ENCODE peak calls at places on chromosomes 1 and 21, in ten cellular contexts. W is right atrium auricular region; U is fibroblast of mammary gland; D is foreskin fibroblast; R is GM23338; P is MM.1S; Q is CD8-positive, alpha-beta T cell; O is HFF-Myc; N is GM12878; Y is esophagus muscularis mucosa. J is an unnamed sample.
A peak's percentile ranks its signal among the peaks of the same experiment; 100 is the strongest.

GRCh38 chr1:198676253-198676652 is 37.4 kb downstream of the PTPRC start:
- DNase-seq in O (no peak), U (no peak), Y (no peak), R (no peak), W (no peak), P (no peak), N (no peak), Q (no peak), D (no peak), J (no peak)

GRCh38 chr1:3638027-3638426 is 11.9 kb downstream of the WRAP73 start:
- DNase-seq in Q (no peak), U (no peak), R (no peak), D (no peak), Y (no peak), P (no peak), O (no peak), N (no peak), W (no peak), J (no peak)

GRCh38 chr21:32916522-32917099 is 109.1 kb upstream of the OLIG2 start:
- DNase-seq in W (no peak), Y (no peak), P (peak; percentile 37), U (peak; percentile 5), Q (no peak), R (peak; percentile 37), O (no peak), D (no peak), N (no peak), J (no peak)

GRCh38 chr1:241323510-241323909 is 33.5 kb downstream of the RGS7 start:
- DNase-seq in Q (no peak), R (peak; percentile 83), Y (no peak), P (peak; percentile 51), O (peak; percentile 33), D (peak; percentile 32), N (no peak), U (peak; percentile 56), W (no peak), J (no peak)

GRCh38 chr1:209883341-209883971 is 54.6 kb upstream of the SYT14 start:
- DNase-seq in R (no peak), N (no peak), O (no peak), D (peak; percentile 62), P (no peak), Q (no peak), Y (peak; percentile 3), W (no peak), U (peak; percentile 79), J (no peak)

GRCh38 chr1:93433407-93433961 is 14.4 kb upstream of the FNBP1L start:
- DNase-seq in N (no peak), P (no peak), Q (no peak), Y (no peak), W (no peak), D (no peak), R (peak; percentile 51), U (no peak), O (no peak), J (no peak)

GRCh38 chr1:70333245-70333644 is 21.3 kb downstream of the ANKRD13C start:
- DNase-seq in Y (no peak), D (no peak), P (no peak), Q (no peak), U (no peak), N (no peak), R (no peak), O (no peak), W (no peak), J (no peak)

GRCh38 chr1:181142096-181143043 is 53.9 kb downstream of the IER5 start:
- DNase-seq in R (peak; percentile 94), D (peak; percentile 81), P (peak; percentile 85), U (peak; percentile 87), N (no peak), Y (peak; percentile 96), Q (peak; percentile 84), W (peak; percentile 91), O (peak; percentile 46), J (peak; percentile 94)

GRCh38 chr1:39653546-39654031 is 14.1 kb upstream of the HEYL start:
- DNase-seq in O (peak; percentile 32), D (peak; percentile 69), U (peak; percentile 83), R (peak; percentile 93), N (peak; percentile 23), Q (peak; percentile 63), Y (peak; percentile 94), W (peak; percentile 88), P (peak; percentile 85), J (peak; percentile 88)
- TF ChIP-seq CTCF in O (peak; percentile 87), D (peak; percentile 88), U (peak; percentile 88), R (peak; percentile 91), N (peak; percentile 87), Q (peak; percentile 90), Y (peak; percentile 89), W (peak; percentile 97), P (peak; percentile 85), J (peak; percentile 97)

DNA sequence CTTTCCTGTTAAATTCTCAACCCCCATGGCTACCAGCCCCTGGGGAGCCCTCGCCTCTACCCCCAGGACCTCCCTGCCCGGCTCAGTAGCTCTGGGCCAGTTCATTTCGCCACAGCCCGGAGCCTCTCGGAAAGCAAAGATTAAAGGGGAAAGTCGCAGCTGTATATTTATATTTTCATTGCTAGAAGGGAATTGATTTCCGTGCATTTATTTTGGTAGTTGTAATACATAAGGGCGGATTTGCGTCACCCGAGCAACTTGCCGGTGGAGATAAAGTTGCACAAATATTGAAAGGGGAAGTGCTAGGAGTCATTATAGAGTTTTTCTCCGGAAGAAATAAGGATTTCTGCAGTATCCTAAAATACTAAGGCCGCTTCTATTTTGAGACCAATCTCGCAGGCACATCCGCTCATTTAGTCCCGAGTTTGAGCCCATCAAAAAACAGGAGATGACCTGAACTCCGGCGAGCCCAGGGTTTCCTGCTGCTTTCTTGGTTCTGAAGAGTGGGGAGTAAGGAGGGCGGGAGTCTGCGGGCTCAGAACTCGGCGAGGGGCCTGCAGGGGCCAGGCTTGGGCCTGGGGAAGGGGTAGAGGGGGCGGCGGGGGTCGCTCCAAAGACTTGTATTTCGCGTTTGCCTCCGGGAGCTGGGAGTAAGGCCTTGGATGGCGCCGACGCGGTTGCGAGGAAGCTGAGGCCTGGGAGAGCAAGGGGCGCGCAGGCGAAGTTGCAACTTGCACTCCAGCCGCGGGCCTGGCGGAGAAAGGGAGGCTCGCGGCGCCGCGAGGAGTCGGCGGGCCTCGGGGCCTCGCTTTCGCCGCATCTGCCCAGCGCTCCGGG is 2.5 kb upstream of the HLX start:
- DNase-seq in O (no peak), U (no peak), Q (no peak), Y (no peak), D (no peak), W (peak; percentile 76), N (no peak), P (no peak), R (peak; percentile 84), J (no peak)
- H3K4me3 ChIP-seq in O (no peak overlapping the region), U (no peak overlapping the region), Q (no peak overlapping the region), Y (peak overlapping the region; percentile 73), D (no peak overlapping the region), W (peak overlapping the region; percentile 96), N (no peak overlapping the region), P (no peak overlapping the region), R (peak overlapping the region; percentile 57), J (peak overlapping the region; percentile 8)

DNA sequence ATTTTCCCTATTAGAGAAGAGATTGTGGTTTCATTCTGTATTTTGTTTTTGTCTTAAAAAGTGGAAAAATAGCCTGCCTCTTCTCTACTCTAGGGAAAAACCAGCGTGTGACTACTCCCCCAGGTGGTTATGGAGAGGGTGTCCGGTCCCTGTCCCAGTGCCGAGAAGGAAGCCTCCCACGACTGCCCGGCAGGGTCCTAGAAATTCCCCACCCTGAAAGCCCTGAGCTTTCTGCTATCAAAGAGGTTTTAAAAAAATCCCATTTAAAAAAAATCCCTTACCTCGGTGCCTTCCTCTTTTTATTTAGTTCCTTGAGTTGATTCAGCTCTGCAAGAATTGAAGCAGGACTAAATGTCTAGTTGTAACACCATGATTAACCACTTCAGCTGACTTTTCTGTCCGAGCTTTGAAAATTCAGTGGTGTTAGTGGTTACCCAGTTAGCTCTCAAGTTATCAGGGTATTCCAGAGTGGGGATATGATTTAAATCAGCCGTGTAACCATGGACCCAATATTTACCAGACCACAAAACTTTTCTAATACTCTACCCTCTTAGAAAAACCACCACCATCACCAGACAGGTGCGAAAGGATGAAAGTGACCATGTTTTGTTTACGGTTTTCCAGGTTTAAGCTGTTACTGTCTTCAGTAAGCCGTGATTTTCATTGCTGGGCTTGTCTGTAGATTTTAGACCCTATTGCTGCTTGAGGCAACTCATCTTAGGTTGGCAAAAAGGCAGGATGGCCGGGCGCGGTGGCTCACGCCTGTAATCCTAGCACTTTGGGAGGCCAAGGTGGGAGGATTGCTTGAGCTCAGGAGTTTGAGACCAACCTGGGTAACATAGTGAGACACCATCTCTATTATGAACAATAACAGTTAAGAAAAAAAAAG is 34.9 kb upstream of the TDRD10 start:
- DNase-seq in W (no peak), U (peak; percentile 21), O (no peak), N (peak; percentile 43), D (no peak), R (peak; percentile 41), Y (no peak), P (no peak), Q (no peak), J (no peak)
- TF ChIP-seq CTCF in W (peak; percentile 49), U (peak; percentile 39), O (peak; percentile 12), N (peak; percentile 33), D (peak; percentile 35), R (peak; percentile 46), Y (peak; percentile 57), P (no peak), Q (no peak), J (no peak)

GRCh38 chr1:32241011-32241763 is 5.8 kb upstream of the FAM167B start:
- DNase-seq in Q (no peak), Y (no peak), O (no peak), P (no peak), U (peak; percentile 19), W (peak; percentile 73), D (peak; percentile 40), N (no peak), R (peak; percentile 75), J (peak; percentile 52)

GRCh38 chr1:32239335-32239734 is 7.7 kb upstream of the FAM167B start:
- DNase-seq in Y (no peak), O (no peak), Q (no peak), P (no peak), R (peak; percentile 46), W (no peak), U (no peak), D (no peak), N (no peak), J (no peak)

GRCh38 chr1:32242341-32242851 is 4.6 kb upstream of the FAM167B start:
- DNase-seq in W (no peak), U (no peak), Q (no peak), Y (no peak), R (peak; percentile 46), N (no peak), O (no peak), P (no peak), D (no peak), J (no peak)

GRCh38 chr1:32239790-32240139 is 7.3 kb upstream of the FAM167B start:
- DNase-seq in D (no peak), U (no peak), W (no peak), O (no peak), R (no peak), Q (no peak), N (no peak), P (no peak), Y (no peak), J (no peak)

DNA sequence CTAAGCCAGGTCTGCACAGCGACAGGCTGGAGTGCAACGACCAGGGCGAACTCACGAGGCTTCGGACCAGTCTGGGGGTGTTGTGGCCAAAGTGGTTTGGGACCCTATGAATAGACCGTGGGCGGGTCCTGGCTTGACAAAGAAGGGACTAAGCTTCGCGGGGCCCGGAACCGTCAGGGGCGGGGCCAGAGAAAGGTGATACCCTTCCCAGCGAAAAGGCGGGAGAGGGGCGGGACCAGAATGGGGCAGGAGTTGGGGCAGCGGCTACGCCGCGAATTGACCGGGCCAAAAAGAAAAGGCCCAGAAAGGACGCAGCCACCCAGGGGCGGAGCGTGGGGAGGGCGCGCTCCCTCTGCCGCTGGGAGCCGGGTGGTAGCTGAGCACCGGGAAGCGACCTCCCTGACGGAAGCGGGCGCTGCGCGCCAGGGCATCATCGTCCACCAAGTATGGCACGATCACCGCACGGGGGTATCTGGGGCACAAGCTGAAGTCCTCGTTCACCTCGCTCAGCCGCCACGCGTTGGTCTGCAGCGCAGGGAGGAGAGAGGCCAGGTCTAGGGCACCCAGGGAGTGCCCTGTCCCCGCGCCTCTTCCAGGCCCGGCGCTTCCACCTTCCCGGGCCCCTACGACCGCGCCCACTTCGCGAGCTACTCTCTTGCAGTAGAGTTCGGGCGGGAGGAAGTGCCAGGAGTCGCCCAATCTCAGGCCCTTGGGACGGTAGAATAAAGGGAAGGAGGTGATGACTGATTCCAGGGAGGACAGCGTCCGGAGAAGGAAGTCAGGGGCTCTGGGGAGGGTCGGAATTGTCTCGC is 6.7 kb upstream of the FAM167B start:
- DNase-seq in U (no peak), Y (no peak), Q (no peak), W (peak; percentile 79), R (peak; percentile 99), D (peak; percentile 57), P (peak; percentile 14), N (no peak), O (no peak), J (peak; percentile 84)
- H3K4me3 ChIP-seq in U (peak overlapping the region; percentile 46), Y (peak overlapping the region; percentile 67), Q (peak overlapping the region; percentile 89), W (peak overlapping the region; percentile 70), R (peak overlapping the region; percentile 66), D (peak overlapping the region; percentile 67), P (peak overlapping the region; percentile 65), N (peak overlapping the region; percentile 72), O (peak overlapping the region; percentile 53), J (peak overlapping the region; percentile 68)

J was measured in uterus.